ENCODE peak calls at places on chromosomes 16 and 17, in seven cellular contexts. L is WERI-Rb-1; S is AG04449; H is BJ; E is choroid plexus epithelial cell; J is CD8-positive, alpha-beta T cell; M is GM12878. O is an unnamed sample.

GRCh38 chr17:77770331-77771105 is 188.0 kb upstream of the TNRC6C start:
- DNase-seq in L (no peak), S (peak; percentile 26), H (no peak), E (peak; percentile 63), J (no peak), M (no peak), O (no peak)

GRCh38 chr17:56867948-56868376 is 34.0 kb downstream of the DGKE start:
- DNase-seq in L (no peak), S (no peak), H (peak; percentile 26), E (peak; percentile 2), J (no peak), M (no peak), O (peak; percentile 81)

GRCh38 chr17:8991514-8992285 is 26.2 kb upstream of the PIK3R5 start:
- DNase-seq in L (peak; percentile 74), S (no peak), H (no peak), E (peak; percentile 82), J (peak; percentile 46), M (no peak), O (no peak)

GRCh38 chr17:16422416-16422815 is 7.0 kb downstream of the TRPV2 start:
- DNase-seq in L (no peak), S (no peak), H (no peak), E (no peak), J (no peak), M (no peak), O (no peak)

GRCh38 chr17:10120113-10120485 is 78.3 kb downstream of the GAS7 start:
- DNase-seq in L (no peak), S (no peak), H (no peak), E (no peak), J (no peak), M (no peak), O (no peak)

GRCh38 chr17:36703860-36704266 is 102.5 kb downstream of the MRM1 start:
- DNase-seq in L (no peak), S (no peak), H (no peak), E (peak; percentile 37), J (peak; percentile 16), M (no peak), O (no peak)

GRCh38 chr16:67430504-67431076 is 331 bp upstream of the HSD11B2 start:
- DNase-seq in L (peak; percentile 40), S (no peak), H (no peak), E (no peak), J (no peak), M (no peak), O (no peak)

GRCh38 chr17:31318298-31319190 is 2.9 kb downstream of the EVI2A start:
- DNase-seq in L (no peak), S (no peak), H (no peak), E (peak; percentile 93), J (peak; percentile 45), M (peak; percentile 63), O (no peak)

GRCh38 chr16:13919683-13920509 is at the start of gene ERCC4:
- DNase-seq in L (peak; percentile 99), S (peak; percentile 94), H (peak; percentile 96), E (peak; percentile 100), J (peak; percentile 99), M (peak; percentile 96), O (peak; percentile 97)

GRCh38 chr16:13919330-13919682 is 648 bp upstream of the ERCC4 start:
- DNase-seq in L (peak; percentile 14), S (no peak), H (no peak), E (peak; percentile 64), J (no peak), M (no peak), O (no peak)

GRCh38 chr16:13923703-13924298 is 3.8 kb downstream of the ERCC4 start:
- DNase-seq in L (no peak), S (no peak), H (no peak), E (peak; percentile 80), J (no peak), M (peak; percentile 20), O (no peak)

GRCh38 chr16:13921328-13921727 is 1.4 kb downstream of the ERCC4 start:
- DNase-seq in L (no peak), S (no peak), H (no peak), E (no peak), J (no peak), M (no peak), O (no peak)

DNA sequence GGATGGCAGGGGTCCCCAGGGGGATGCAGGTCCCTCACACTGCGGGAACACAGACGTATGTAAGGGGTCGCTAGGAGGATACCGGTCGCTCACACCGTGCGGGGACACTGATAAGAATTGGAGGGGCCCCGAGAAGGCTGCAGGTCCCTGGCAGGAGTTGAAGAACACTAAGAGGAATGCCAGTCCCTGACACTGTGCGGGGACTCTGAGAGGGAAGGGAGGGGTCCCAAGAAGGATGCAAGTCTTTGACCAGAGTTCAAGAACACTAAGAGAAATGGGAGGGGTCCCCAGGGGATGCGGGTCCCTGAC is 510 bp downstream of the ERCC4 start:
- DNase-seq in L (no peak), S (no peak), H (no peak), E (no peak), J (no peak), M (no peak), O (no peak)
- TF ChIP-seq CTCF in L (no peak), S (no peak), H (no peak), E (no peak), J (no peak), M (no peak), O (no peak)

GRCh38 chr16:85323961-85324253 is 211.6 kb upstream of the CIBAR2 start:
- DNase-seq in L (no peak), S (no peak), H (no peak), E (no peak), J (no peak), M (no peak), O (no peak)

GRCh38 chr16:85319984-85320440 is 207.7 kb upstream of the CIBAR2 start:
- DNase-seq in L (no peak), S (no peak), H (no peak), E (no peak), J (no peak), M (no peak), O (no peak)

GRCh38 chr16:85323230-85323960 is 211.1 kb upstream of the CIBAR2 start:
- DNase-seq in L (no peak), S (no peak), H (no peak), E (no peak), J (no peak), M (no peak), O (no peak)

GRCh38 chr16:85320677-85321385 is 208.6 kb upstream of the CIBAR2 start:
- DNase-seq in L (no peak), S (no peak), H (no peak), E (no peak), J (no peak), M (no peak), O (no peak)

GRCh38 chr16:85321856-85322271 is 209.6 kb upstream of the CIBAR2 start:
- DNase-seq in L (no peak), S (no peak), H (peak; percentile 82), E (peak; percentile 94), J (no peak), M (no peak), O (peak; percentile 98)
- TF ChIP-seq CTCF in L (no peak), S (no peak), H (no peak), E (no peak), J (no peak), M (no peak), O (no peak)

DNA sequence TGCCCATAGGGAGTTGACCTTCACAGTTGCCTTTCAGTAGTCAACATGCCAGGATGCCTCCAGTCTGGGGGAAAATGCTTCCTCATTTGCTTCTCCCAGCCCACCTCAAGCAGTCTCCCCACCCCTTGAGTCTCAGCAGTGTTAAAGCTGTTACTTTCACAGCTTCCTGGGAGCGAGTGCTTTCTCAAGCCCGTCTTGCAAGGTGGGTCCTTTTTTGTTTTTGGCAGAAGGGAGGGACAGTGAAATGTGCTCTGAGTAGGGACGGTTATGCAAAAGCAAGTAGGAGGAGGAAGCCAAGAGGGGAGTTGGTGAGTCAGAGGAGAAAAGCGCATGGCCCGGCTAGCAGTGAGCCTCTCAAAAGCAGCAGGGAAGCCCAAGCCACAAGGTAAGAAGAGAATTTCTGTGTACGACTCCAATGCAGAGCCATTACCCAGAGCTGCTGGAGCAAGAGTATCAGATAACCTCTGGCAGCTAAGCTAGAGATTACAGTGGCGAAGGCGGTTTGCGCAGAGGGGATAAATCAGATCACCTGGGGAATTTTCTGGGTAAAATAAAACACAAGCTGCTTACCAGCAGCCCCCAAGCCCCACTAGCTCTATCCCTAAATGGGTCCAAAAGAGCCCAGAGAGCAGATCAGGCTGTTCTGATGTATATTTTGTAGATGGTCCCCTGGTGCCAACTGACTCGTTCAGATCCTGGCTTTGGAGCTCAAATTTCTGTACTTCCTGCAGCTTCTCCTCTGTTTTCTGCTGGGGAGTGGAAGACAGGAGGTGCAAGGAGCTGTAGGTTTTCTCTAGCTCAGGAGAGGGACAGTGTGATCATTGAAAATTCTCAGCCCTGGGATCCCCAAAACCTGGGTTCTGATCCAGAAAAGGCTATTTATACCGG is at the start of gene CHST4:
- DNase-seq in L (peak; percentile 77), S (no peak), H (peak; percentile 2), E (peak; percentile 87), J (no peak), M (no peak), O (no peak)
- TF ChIP-seq CTCF in L (no peak), S (no peak), H (no peak), E (no peak), J (no peak), M (no peak), O (no peak)

DNA sequence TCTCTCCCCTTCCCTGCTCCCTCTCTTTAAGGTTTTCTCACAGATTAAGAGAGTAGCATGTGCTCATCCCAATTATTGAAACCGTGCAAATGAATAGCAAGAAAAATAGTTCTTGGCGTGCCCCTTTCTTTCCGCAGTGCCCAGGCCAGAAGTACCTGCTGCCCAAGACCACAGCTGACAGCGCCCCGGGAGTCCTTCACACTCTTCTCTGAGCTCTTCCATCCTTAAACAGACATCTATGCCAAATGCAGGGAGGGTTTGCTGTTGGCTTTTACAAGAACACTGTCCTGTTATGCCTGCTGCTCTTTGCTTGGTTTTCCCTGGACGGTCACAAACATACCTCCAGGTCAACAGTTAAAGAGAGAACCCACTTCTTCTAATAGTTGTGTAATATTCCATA is 416.6 kb downstream of the WWOX start:
- DNase-seq in L (no peak), S (no peak), H (no peak), E (no peak), J (no peak), M (no peak), O (no peak)
- TF ChIP-seq CTCF in L (no peak), S (no peak), H (no peak), E (no peak), J (no peak), M (no peak), O (no peak)

DNA sequence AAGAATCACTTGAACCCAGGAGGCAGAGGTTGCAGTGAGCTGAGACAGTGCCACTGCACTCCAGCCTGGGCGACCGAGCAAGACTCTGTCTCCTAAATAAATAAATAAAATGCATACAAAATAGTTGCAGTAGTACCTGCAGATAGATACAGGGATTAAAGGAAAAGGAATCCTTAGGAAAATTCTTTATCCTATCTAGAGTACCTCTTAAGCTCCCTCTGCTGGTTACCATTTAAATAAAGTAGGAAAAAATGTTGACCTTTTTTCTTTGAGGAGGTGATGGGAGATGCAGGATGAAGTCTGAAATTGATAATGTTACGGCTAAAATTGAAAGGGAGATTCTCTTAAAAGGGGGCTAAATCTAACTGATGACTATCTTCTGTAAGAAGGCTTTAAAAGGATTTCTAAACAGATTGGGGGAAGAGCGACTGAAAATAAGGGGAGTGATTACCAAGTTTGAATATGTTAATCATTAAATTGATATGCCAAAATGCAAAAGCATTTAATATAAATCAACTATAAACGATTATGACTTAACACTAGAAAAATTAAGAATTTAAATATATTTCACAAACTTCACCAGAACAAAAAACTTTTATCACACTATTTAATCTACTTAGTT is 29.4 kb downstream of the C16orf87 start:
- DNase-seq in L (no peak), S (no peak), H (no peak), E (peak; percentile 48), J (no peak), M (no peak), O (no peak)
- TF ChIP-seq CTCF in L (no peak), S (peak; percentile 25), H (peak; percentile 37), E (peak; percentile 49), J (no peak), M (no peak), O (peak; percentile 47)

O was measured in LNCaP clone FGC.